ENCODE peak calls at places on chromosomes 2 and 18, in six cellular contexts. G is ascending aorta, P is AG04450, Z is coronary artery, N is HL-60, X is foreskin fibroblast. I is an unnamed sample.

GRCh38 chr2:18247282-18248110 is 313.0 kb downstream of the RDH14 start:
- DNase-seq in G (no peak), P (no peak), Z (no peak), N (no peak), X (no peak), I (no peak)

GRCh38 chr2:151999058-151999457 is 99.8 kb downstream of the CACNB4 start:
- DNase-seq in G (no peak), P (no peak), Z (no peak), N (peak), X (peak), I (no peak)

GRCh38 chr2:80016166-80016565 is 288.4 kb downstream of the LRRTM1 start:
- DNase-seq in G (no peak), P (no peak), Z (no peak), N (no peak), X (no peak), I (no peak)

GRCh38 chr2:205685314-205686230 is 3.3 kb downstream of the NRP2 start:
- DNase-seq in G (peak), P (no peak), Z (peak), N (no peak), X (no peak), I (no peak)

GRCh38 chr2:56132138-56132537 is 51.7 kb upstream of the CCDC85A start:
- DNase-seq in G (no peak), P (peak), Z (no peak), N (no peak), X (peak), I (no peak)

GRCh38 chr2:22355816-22356433 is 1029.1 kb upstream of the KLHL29 start:
- DNase-seq in G (peak), P (no peak), Z (no peak), N (peak), X (no peak), I (peak)

GRCh38 chr2:210502997-210503621 is 26.6 kb upstream of the LANCL1 start:
- DNase-seq in G (peak), P (peak), Z (no peak), N (peak), X (peak), I (no peak)

GRCh38 chr2:29071032-29071975 is 3.0 kb downstream of the PCARE start:
- DNase-seq in G (no peak), P (no peak), Z (no peak), N (no peak), X (no peak), I (no peak)

GRCh38 chr2:177254433-177255226 is 9.9 kb downstream of the NFE2L2 start:
- DNase-seq in G (no peak), P (no peak), Z (no peak), N (no peak), X (no peak), I (no peak)

GRCh38 chr2:164510895-164511294 is 110.4 kb downstream of the GRB14 start:
- DNase-seq in G (no peak), P (no peak), Z (no peak), N (no peak), X (no peak), I (no peak)

GRCh38 chr18:27223570-27224340 is 38.6 kb upstream of the CHST9 start:
- DNase-seq in G (no peak), P (no peak), Z (no peak), N (no peak), X (no peak), I (no peak)

GRCh38 chr2:236061497-236061896 is 106.7 kb downstream of the GBX2 start:
- DNase-seq in G (no peak), P (no peak), Z (no peak), N (no peak), X (no peak), I (no peak)

GRCh38 chr2:40098786-40099470 is 319.9 kb upstream of the THUMPD2 start:
- DNase-seq in G (no peak), P (no peak), Z (no peak), N (no peak), X (no peak), I (no peak)

GRCh38 chr2:220034356-220035121 is 407.1 kb downstream of the SLC4A3 start:
- DNase-seq in G (no peak), P (peak), Z (no peak), N (no peak), X (peak), I (no peak)

GRCh38 chr2:240232264-240232915 is 91.9 kb upstream of the OTOS start:
- DNase-seq in G (peak), P (no peak), Z (no peak), N (no peak), X (no peak), I (no peak)

GRCh38 chr2:161122772-161123530 is 37.3 kb upstream of the TANK start:
- DNase-seq in G (peak), P (peak), Z (no peak), N (peak), X (peak), I (no peak)

GRCh38 chr2:11715987-11716652 is 30.3 kb upstream of the LPIN1 start:
- DNase-seq in G (no peak), P (no peak), Z (no peak), N (no peak), X (no peak), I (no peak)
- TF ChIP-seq CTCF in G (no peak), P (no peak), Z (no peak), N (no peak), X (no peak), I (no peak)

GRCh38 chr2:47504174-47504810 is 101.3 kb downstream of the MSH2 start:
- DNase-seq in G (no peak), P (no peak), Z (no peak), N (no peak), X (no peak), I (no peak)
- TF ChIP-seq CTCF in G (no peak), P (no peak), Z (no peak), N (no peak), X (no peak), I (no peak)

GRCh38 chr2:208847651-208848050 is 441.1 kb downstream of the PTH2R start:
- DNase-seq in G (no peak), P (no peak), Z (no peak), N (no peak), X (no peak), I (no peak)
- TF ChIP-seq CTCF in G (no peak), P (no peak), Z (no peak), N (no peak), X (no peak), I (no peak)

GRCh38 chr18:24111936-24112335 is 26.9 kb upstream of the CABYR start:
- DNase-seq in G (no peak), P (no peak), Z (no peak), N (no peak), X (no peak), I (no peak)
- TF ChIP-seq CTCF in G (no peak), P (no peak), Z (no peak), N (no peak), X (no peak), I (no peak)

DNA sequence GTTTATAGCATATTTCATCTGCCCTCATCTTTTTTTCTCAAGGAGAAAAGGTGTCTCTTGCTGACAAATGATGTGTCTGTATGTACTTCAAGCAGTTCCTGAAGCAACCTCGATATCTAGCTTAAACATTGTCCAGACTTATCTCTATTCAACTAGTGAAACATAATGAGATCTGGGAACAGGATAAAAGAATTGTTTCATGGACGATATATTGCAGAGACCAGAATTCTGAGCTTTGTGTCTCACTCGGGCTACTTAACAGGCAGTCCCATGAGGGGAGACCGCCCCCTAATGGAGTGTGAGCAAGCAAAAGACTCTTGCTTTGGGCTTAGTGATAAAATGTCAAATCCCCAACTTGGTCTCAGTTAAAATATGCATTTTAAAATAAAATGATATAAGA is 929.2 kb upstream of the SOX11 start:
- DNase-seq in G (no peak), P (no peak), Z (no peak), N (peak), X (no peak), I (no peak)
- TF ChIP-seq CTCF in G (no peak), P (no peak), Z (no peak), N (peak), X (no peak), I (peak)

GRCh38 chr2:20034821-20035220 is 16.6 kb downstream of the LAPTM4A start:
- DNase-seq in G (no peak), P (no peak), Z (no peak), N (no peak), X (no peak), I (no peak)
- TF ChIP-seq CTCF in G (no peak), P (no peak), Z (no peak), N (no peak), X (no peak), I (no peak)

DNA sequence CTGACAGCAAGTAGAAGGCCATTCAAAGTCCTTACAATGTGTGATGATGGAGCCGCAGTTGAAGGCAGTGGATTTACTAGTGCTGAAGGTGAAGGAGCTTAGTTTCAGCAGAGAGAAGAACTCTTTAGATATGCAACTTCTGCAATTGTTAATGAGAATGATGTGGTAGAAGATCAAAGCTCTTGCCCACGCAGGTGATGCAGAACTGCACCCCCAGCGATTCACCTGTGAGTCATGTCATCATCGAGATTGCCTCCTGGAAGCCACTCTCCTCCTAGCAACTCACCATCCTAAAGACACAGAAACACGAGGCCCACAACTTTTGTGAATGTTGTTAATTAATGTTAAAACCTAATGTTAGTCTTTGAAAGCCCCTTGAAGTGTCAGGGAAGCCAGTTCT is 224.7 kb upstream of the SOX11 start:
- DNase-seq in G (no peak), P (no peak), Z (no peak), N (no peak), X (no peak), I (no peak)
- TF ChIP-seq CTCF in G (no peak), P (no peak), Z (no peak), N (no peak), X (no peak), I (no peak)

DNA sequence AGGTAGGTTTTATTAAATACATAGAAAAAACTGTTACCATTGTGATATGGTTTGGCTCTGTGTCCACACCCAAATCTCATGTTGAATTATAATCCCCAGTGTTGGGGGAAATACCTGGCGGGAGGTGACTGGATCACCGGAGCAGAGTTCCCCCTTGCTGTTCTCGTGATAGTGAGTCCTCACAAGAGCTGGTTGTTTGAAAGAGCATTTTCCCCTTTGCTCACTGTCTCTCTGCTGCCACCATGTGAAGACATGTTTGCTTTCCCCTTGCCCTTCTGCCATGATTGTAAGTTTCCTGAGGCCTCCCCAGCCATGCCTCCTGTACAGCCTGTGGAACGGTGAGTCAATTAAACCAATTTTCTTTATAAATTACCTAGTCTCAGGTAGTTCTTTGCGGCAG is 352.7 kb upstream of the SLC39A10 start:
- DNase-seq in G (no peak), P (no peak), Z (no peak), N (no peak), X (no peak), I (no peak)
- TF ChIP-seq CTCF in G (no peak), P (peak), Z (no peak), N (no peak), X (no peak), I (peak)

I was measured in type B pancreatic cell.